ENCODE peak calls at places on chromosomes 7 and 10, in five cellular contexts. One of them, this sample, is unnamed.

GRCh38 chr7:150793569-150794238 is 6.5 kb downstream of the TMEM176B start:
- DNase-seq in tibial nerve: no peak
- DNase-seq in sigmoid colon: no peak
- DNase-seq in transverse colon: peak
- DNase-seq in Peyer's patch: no peak
- DNase-seq in this sample: no peak

GRCh38 chr7:52592698-52593097 is 442.7 kb upstream of the POM121L12 start:
- DNase-seq in tibial nerve: no peak
- DNase-seq in sigmoid colon: no peak
- DNase-seq in transverse colon: no peak
- DNase-seq in Peyer's patch: no peak
- DNase-seq in this sample: no peak

GRCh38 chr7:147052818-147053217 is 936.2 kb downstream of the CNTNAP2 start:
- DNase-seq in tibial nerve: no peak
- DNase-seq in sigmoid colon: no peak
- DNase-seq in transverse colon: no peak
- DNase-seq in Peyer's patch: no peak
- DNase-seq in this sample: no peak

GRCh38 chr7:155585956-155586355 is 39.6 kb upstream of the CNPY1 start:
- DNase-seq in tibial nerve: no peak
- DNase-seq in sigmoid colon: no peak
- DNase-seq in transverse colon: no peak
- DNase-seq in Peyer's patch: no peak
- DNase-seq in this sample: no peak

GRCh38 chr7:55062106-55062499 is 43.3 kb downstream of the EGFR start:
- DNase-seq in tibial nerve: no peak
- DNase-seq in sigmoid colon: no peak
- DNase-seq in transverse colon: no peak
- DNase-seq in Peyer's patch: no peak
- DNase-seq in this sample: no peak

GRCh38 chr10:90197766-90198165 is 496.4 kb downstream of the KIF20B start:
- DNase-seq in tibial nerve: no peak
- DNase-seq in sigmoid colon: no peak
- DNase-seq in transverse colon: no peak
- DNase-seq in Peyer's patch: no peak
- DNase-seq in this sample: no peak

GRCh38 chr10:84563868-84564267 is 235.5 kb downstream of the CCSER2 start:
- DNase-seq in tibial nerve: no peak
- DNase-seq in sigmoid colon: no peak
- DNase-seq in transverse colon: no peak
- DNase-seq in Peyer's patch: no peak
- DNase-seq in this sample: no peak

GRCh38 chr7:15219758-15220157 is 317.2 kb upstream of the DGKB start:
- DNase-seq in tibial nerve: no peak
- DNase-seq in sigmoid colon: no peak
- DNase-seq in transverse colon: no peak
- DNase-seq in Peyer's patch: no peak
- DNase-seq in this sample: no peak

GRCh38 chr10:62582804-62583208 is 208.6 kb downstream of the ZNF365 start:
- DNase-seq in tibial nerve: peak
- DNase-seq in sigmoid colon: peak
- DNase-seq in transverse colon: peak
- DNase-seq in Peyer's patch: no peak
- DNase-seq in this sample: no peak

GRCh38 chr7:73901231-73901822 is 40.4 kb downstream of the TMEM270 start:
- DNase-seq in tibial nerve: no peak
- DNase-seq in sigmoid colon: peak
- DNase-seq in transverse colon: no peak
- DNase-seq in Peyer's patch: peak
- DNase-seq in this sample: no peak

GRCh38 chr10:106917452-106918055 is 247.0 kb downstream of the SORCS1 start:
- DNase-seq in tibial nerve: no peak
- DNase-seq in sigmoid colon: peak
- DNase-seq in transverse colon: peak
- DNase-seq in Peyer's patch: no peak
- DNase-seq in this sample: no peak
- TF ChIP-seq CTCF in tibial nerve: no peak
- TF ChIP-seq CTCF in sigmoid colon: no peak
- TF ChIP-seq CTCF in transverse colon: no peak
- TF ChIP-seq CTCF in Peyer's patch: no peak
- TF ChIP-seq CTCF in this sample: no peak

DNA sequence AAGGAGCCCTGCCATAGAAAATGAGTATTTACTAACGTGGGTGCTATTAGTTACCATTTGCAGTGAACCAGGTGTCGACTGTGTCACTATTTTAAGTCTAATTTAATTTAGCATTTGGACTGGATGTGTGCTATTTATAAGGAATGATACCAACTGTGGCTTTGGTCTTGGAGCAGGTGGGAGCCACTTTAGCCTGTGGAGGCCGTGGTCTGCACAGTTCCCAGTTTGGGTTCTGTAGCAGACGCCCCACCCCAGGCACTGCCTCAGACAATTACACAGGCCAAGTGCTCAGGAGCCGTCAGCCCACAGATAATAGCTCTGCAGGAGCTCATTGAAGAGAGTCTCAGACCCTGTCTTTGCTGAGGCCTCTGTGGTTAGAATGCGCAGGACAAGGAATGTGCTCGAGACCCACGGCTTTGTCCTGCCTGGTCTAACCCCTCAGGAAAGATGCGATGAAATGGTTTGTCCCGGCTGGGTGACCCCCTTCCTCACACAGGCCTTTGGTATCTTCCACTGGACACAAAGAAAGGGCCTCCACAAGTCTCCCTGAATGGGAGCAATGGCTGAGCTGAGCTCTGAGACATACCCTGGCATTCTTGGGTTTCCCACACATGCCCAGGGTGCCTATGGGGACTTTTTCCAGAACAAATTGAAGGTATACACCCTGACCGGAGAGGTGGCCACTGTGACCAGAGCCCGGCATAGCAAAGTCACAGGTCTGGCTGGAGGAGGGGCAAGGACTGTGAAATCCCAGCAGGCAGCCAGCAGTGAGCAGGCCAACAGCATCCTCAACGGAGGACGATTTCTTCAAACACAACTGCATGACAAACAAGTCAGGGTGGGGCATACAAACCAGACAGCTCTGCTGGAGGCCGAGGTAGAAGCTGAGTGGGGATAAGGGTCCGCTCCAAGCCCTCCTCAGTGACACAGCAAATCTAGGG is 251.2 kb downstream of the ARHGAP12 start:
- DNase-seq in tibial nerve: no peak
- DNase-seq in sigmoid colon: no peak
- DNase-seq in transverse colon: no peak
- DNase-seq in Peyer's patch: no peak
- DNase-seq in this sample: no peak
- TF ChIP-seq POLR2A in tibial nerve: no peak
- TF ChIP-seq POLR2A in sigmoid colon: no peak
- TF ChIP-seq POLR2A in transverse colon: no peak
- TF ChIP-seq POLR2A in Peyer's patch: no peak
- TF ChIP-seq POLR2A in this sample: no peak

GRCh38 chr7:128939861-128940410 is 2.2 kb downstream of the IRF5 start:
- DNase-seq in tibial nerve: no peak
- DNase-seq in sigmoid colon: no peak
- DNase-seq in transverse colon: peak
- DNase-seq in Peyer's patch: no peak
- DNase-seq in this sample: no peak
- TF ChIP-seq CTCF in tibial nerve: no peak
- TF ChIP-seq CTCF in sigmoid colon: no peak
- TF ChIP-seq CTCF in transverse colon: no peak
- TF ChIP-seq CTCF in Peyer's patch: no peak
- TF ChIP-seq CTCF in this sample: no peak

DNA sequence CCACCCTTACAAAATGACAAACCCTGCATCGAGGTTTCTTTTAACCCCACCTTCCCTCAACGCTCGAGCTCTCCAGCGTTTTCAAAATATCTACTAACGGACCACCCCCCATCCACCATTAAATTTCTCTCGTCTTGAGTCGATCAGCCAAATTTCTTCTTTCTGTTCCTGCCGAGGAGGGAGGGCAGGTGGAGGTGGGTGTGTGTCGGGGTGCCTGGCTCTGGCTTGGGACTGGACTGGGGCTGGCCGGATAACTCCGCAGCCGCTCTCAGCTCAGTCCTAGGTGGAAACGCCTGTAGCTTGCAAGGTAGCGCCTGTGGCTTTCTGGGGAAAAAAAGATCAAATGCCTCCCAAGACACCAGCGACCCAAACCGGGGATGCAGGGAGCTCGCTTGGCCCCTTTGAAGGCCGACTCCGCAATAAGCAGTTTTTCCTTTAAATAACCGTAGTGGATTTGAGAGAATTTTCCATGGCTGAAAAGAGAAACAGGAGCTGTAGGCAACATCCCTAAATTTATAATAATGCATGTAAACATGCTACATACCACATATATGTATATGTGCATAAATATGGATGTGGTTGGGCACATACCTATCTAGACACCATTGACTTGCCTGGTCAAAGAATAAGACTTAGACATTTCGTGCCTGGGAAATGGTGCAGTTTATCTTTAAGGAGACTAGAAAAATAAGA is 1.9 kb upstream of the TMEM178B start:
- DNase-seq in tibial nerve: no peak
- DNase-seq in sigmoid colon: no peak
- DNase-seq in transverse colon: no peak
- DNase-seq in Peyer's patch: no peak
- DNase-seq in this sample: no peak
- TF ChIP-seq POLR2A in tibial nerve: no peak
- TF ChIP-seq POLR2A in sigmoid colon: no peak
- TF ChIP-seq POLR2A in transverse colon: no peak
- TF ChIP-seq POLR2A in Peyer's patch: no peak
- TF ChIP-seq POLR2A in this sample: no peak

DNA sequence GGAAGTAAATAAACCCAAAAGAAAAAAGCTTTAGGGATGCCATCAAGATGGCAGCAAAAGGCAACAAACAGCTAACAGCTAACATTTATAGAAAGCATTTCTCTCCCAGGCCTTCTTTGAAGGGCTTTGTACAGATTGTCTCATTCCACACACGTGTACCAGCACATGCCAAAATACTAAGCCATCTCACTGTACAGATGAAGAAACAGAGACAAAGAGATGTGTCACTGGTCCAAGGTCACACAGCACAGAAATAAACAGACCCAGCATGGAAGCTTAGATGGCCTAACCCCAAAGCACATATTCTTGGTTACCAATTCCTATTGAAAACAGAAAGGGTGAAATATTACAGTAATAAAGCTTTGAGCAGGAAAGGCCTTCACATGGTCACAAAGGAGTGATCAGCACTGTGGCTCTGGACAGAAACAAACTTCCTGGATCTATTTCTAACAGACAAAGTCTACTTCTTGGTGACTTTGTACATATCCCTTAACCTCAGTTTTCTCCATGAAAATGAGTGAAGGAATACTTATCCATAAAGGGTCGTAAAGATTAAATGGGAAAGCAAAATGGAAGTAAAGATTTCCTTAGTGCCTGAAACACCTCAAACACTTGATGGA is 346.0 kb downstream of the ELMO1 start:
- DNase-seq in tibial nerve: no peak
- DNase-seq in sigmoid colon: no peak
- DNase-seq in transverse colon: no peak
- DNase-seq in Peyer's patch: no peak
- DNase-seq in this sample: no peak
- TF ChIP-seq CTCF in tibial nerve: no peak
- TF ChIP-seq CTCF in sigmoid colon: no peak
- TF ChIP-seq CTCF in transverse colon: no peak
- TF ChIP-seq CTCF in Peyer's patch: no peak
- TF ChIP-seq CTCF in this sample: no peak